ENCODE peak calls at places on chromosomes 2 and 18, in five cellular contexts. P is BE2C; C is HTR-8/SVneo; V is Calu3; T is activated CD4-positive, alpha-beta T cell treated with anti-CD3 and anti-CD28 coated beads, Interleukin-2, amount 50 U/mL, for 24 hours. D is an unnamed sample.

GRCh38 chr2:219437141-219437540 is 2.5 kb downstream of the SPEG start:
- DNase-seq in P (no peak), T (no peak), C (no peak), V (no peak), D (no peak)

GRCh38 chr2:16006537-16007166 is 66.3 kb downstream of the MYCN start:
- DNase-seq in P (peak; percentile 99), T (no peak), V (no peak), C (no peak), D (no peak)

GRCh38 chr2:138032334-138032733 is 68.1 kb downstream of the HNMT start:
- DNase-seq in C (no peak), T (no peak), P (no peak), V (no peak), D (no peak)

GRCh38 chr2:219425238-219426067 is 7.3 kb downstream of the DES start:
- DNase-seq in T (no peak), V (no peak), C (no peak), P (no peak), D (no peak)

GRCh38 chr2:231887756-231888155 is 38.4 kb downstream of the NPPC start:
- DNase-seq in T (no peak), V (no peak), C (no peak), P (no peak), D (no peak)

GRCh38 chr2:131008967-131009366 is 84.3 kb downstream of the FAM168B start:
- DNase-seq in P (no peak), C (no peak), V (no peak), T (no peak), D (no peak)

GRCh38 chr2:159855153-159856140 is 57.4 kb upstream of the CD302 start:
- DNase-seq in C (no peak), P (no peak), V (no peak), T (no peak), D (peak; percentile 16)

GRCh38 chr2:23513245-23513880 is 128.4 kb downstream of the KLHL29 start:
- DNase-seq in C (no peak), T (no peak), V (no peak), P (no peak), D (peak; percentile 46)

GRCh38 chr2:188333751-188334524 is 42.3 kb downstream of the GULP1 start:
- DNase-seq in V (no peak), C (no peak), T (no peak), P (no peak), D (no peak)

GRCh38 chr2:241542278-241542605 is 16.3 kb upstream of the BOK start:
- DNase-seq in P (no peak), V (no peak), T (no peak), C (no peak), D (no peak)

GRCh38 chr2:136361521-136361920 is 243.6 kb upstream of the CXCR4 start:
- DNase-seq in T (no peak), P (no peak), C (no peak), V (no peak), D (no peak)

GRCh38 chr2:43184339-43184895 is 42.0 kb downstream of the ZFP36L2 start:
- DNase-seq in T (peak; percentile 46), V (peak; percentile 69), P (no peak), C (no peak), D (peak; percentile 40)

GRCh38 chr2:8479298-8479697 is 202.6 kb upstream of the ID2 start:
- DNase-seq in T (no peak), P (peak; percentile 69), C (no peak), V (no peak), D (no peak)

GRCh38 chr18:28087173-28087563 is 89.8 kb downstream of the CDH2 start:
- DNase-seq in V (no peak), C (no peak), P (no peak), T (no peak), D (no peak)

GRCh38 chr2:216865658-216866057 is 5.8 kb upstream of the TNP1 start:
- DNase-seq in V (no peak), P (no peak), T (no peak), C (no peak), D (no peak)

GRCh38 chr2:160994141-160995002 is 165.9 kb upstream of the TANK start:
- DNase-seq in C (peak; percentile 64), V (peak; percentile 80), T (peak; percentile 80), P (peak; percentile 61), D (peak; percentile 94)

GRCh38 chr2:6523476-6523875 is 342.2 kb downstream of the CMPK2 start:
- DNase-seq in T (no peak), C (no peak), V (no peak), P (no peak), D (no peak)

GRCh38 chr2:170276926-170277571 is 99.1 kb downstream of the MYO3B start:
- DNase-seq in V (no peak), P (peak; percentile 15), C (no peak), T (no peak), D (no peak)

GRCh38 chr18:38644875-38645641 is 1079.5 kb upstream of the CELF4 start:
- DNase-seq in P (no peak), T (no peak), C (no peak), V (no peak), D (no peak)

GRCh38 chr2:75605770-75606535 is 40.6 kb upstream of the MRPL19 start:
- DNase-seq in T (no peak), V (no peak), C (peak; percentile 77), P (no peak), D (peak; percentile 92)

GRCh38 chr2:212364106-212364505 is 174.5 kb downstream of the ERBB4 start:
- DNase-seq in C (no peak), V (no peak), T (no peak), P (no peak), D (no peak)

GRCh38 chr18:79583984-79584401 is 95.6 kb upstream of the CTDP1 start:
- DNase-seq in V (no peak), C (no peak), P (no peak), T (no peak), D (no peak)

GRCh38 chr2:161415467-161416293 is 417 bp upstream of the TBR1 start:
- DNase-seq in P (no peak), T (no peak), V (no peak), C (no peak), D (no peak)

GRCh38 chr2:112000399-112001135 is 54.5 kb upstream of the TMEM87B start:
- DNase-seq in V (no peak), P (no peak), C (no peak), T (no peak), D (no peak)

GRCh38 chr2:118224144-118224887 is 136.0 kb downstream of the INSIG2 start:
- DNase-seq in T (no peak), V (no peak), C (no peak), P (no peak), D (peak; percentile 2)

GRCh38 chr18:74063023-74063422 is 84.6 kb downstream of the FBXO15 start:
- DNase-seq in V (no peak), C (no peak), T (peak; percentile 49), P (no peak), D (no peak)

GRCh38 chr18:12006488-12006840 is 25.2 kb downstream of the IMPA2 start:
- DNase-seq in C (no peak), P (no peak), T (no peak), V (no peak), D (no peak)

GRCh38 chr18:39531659-39532058 is 1966.1 kb upstream of the CELF4 start:
- DNase-seq in P (no peak), T (no peak), V (no peak), C (no peak), D (no peak)

GRCh38 chr2:239676716-239677454 is 276.1 kb upstream of the HDAC4 start:
- DNase-seq in C (no peak), V (no peak), P (no peak), T (no peak), D (no peak)

GRCh38 chr18:811192-812122 is 585 bp downstream of the YES1 start:
- DNase-seq in T (no peak), P (no peak), V (peak; percentile 57), C (no peak), D (no peak)

GRCh38 chr2:112187805-112188596 is 49.8 kb downstream of the FBLN7 start:
- DNase-seq in V (no peak), T (peak; percentile 83), C (no peak), P (no peak), D (no peak)

GRCh38 chr18:36828157-36828629 is 609 bp downstream of the TPGS2 start:
- DNase-seq in V (peak; percentile 42), C (no peak), P (no peak), T (no peak), D (peak; percentile 21)

GRCh38 chr18:67517224-67517765 is 775 bp upstream of the DSEL start:
- DNase-seq in T (peak; percentile 4), V (no peak), C (peak; percentile 25), P (no peak), D (no peak)

D was measured in trophoblast cell.